ENCODE peak calls at places on chromosomes 6 and 20, in nine cellular contexts. U is mammary epithelial cell; G is HCT116; E is CD8-positive, alpha-beta memory T cell; R is pancreas; D is body of pancreas; H is IMR-90; B is adrenal gland; C is HepG2. Q is an unnamed sample. For H3K36me3, the result is how much of the 10 kb centered on the place peaks cover.

GRCh38 chr6:128339635-128340436 is 180.6 kb downstream of the PTPRK start:
- DNase-seq in U (no peak), G (no peak), E (no peak), R (no peak), D (no peak), H (peak), B (no peak), C (peak), Q (no peak)

GRCh38 chr6:164693934-164694333 is 615.5 kb downstream of the C6orf118 start:
- DNase-seq in U (no peak), G (no peak), E (no peak), R (no peak), D (no peak), H (no peak), B (no peak), C (no peak), Q (no peak)

GRCh38 chr20:13029687-13030510 is 21.1 kb downstream of the SPTLC3 start:
- DNase-seq in U (peak), G (peak), E (no peak), R (no peak), D (peak), H (peak), B (peak), C (peak), Q (peak)

GRCh38 chr20:10970109-10970508 is 296.3 kb upstream of the JAG1 start:
- DNase-seq in U (peak), G (no peak), E (no peak), R (no peak), D (no peak), H (peak), B (no peak), C (no peak), Q (no peak)

GRCh38 chr6:39206250-39206721 is 23.0 kb downstream of the KCNK5 start:
- DNase-seq in U (no peak), G (no peak), E (no peak), R (peak), D (peak), H (no peak), B (peak), C (no peak), Q (no peak)

GRCh38 chr20:46915580-46916243 is 21.1 kb downstream of the EYA2 start:
- DNase-seq in U (no peak), G (no peak), E (no peak), R (no peak), D (no peak), H (peak), B (no peak), C (no peak), Q (no peak)

GRCh38 chr6:17107768-17108325 is 6.0 kb downstream of the STMND1 start:
- DNase-seq in U (no peak), G (no peak), E (no peak), R (no peak), D (no peak), H (no peak), B (no peak), C (no peak), Q (no peak)

GRCh38 chr6:140627002-140627401 is 1252.6 kb upstream of the CITED2 start:
- DNase-seq in U (no peak), G (no peak), E (no peak), R (no peak), D (no peak), H (no peak), B (no peak), C (no peak), Q (no peak)

GRCh38 chr6:161327360-161327953 is 53.6 kb upstream of the AGPAT4 start:
- DNase-seq in U (no peak), G (peak), E (no peak), R (no peak), D (no peak), H (no peak), B (no peak), C (no peak), Q (no peak)

GRCh38 chr20:5119435-5120188 is at the start of gene PCNA:
- DNase-seq in U (peak), G (peak), E (peak), R (peak), D (peak), H (peak), B (peak), C (peak), Q (peak)

GRCh38 chr20:41798926-41799502 is 180.8 kb upstream of the CHD6 start:
- DNase-seq in U (no peak), G (no peak), E (no peak), R (no peak), D (no peak), H (no peak), B (no peak), C (no peak), Q (no peak)

GRCh38 chr6:11432713-11433450 is 104.7 kb upstream of the TMEM170B start:
- DNase-seq in U (peak), G (no peak), E (no peak), R (no peak), D (no peak), H (peak), B (no peak), C (no peak), Q (peak)

GRCh38 chr6:166025149-166025898 is 142.3 kb downstream of the TBXT start:
- DNase-seq in U (no peak), G (no peak), E (no peak), R (no peak), D (peak), H (peak), B (no peak), C (no peak), Q (peak)

GRCh38 chr6:71190809-71191208 is 97.8 kb upstream of the OGFRL1 start:
- DNase-seq in U (peak), G (no peak), E (no peak), R (no peak), D (no peak), H (peak), B (no peak), C (peak), Q (no peak)

GRCh38 chr6:54719633-54720032 is 126.9 kb upstream of the FAM83B start:
- DNase-seq in U (no peak), G (no peak), E (no peak), R (no peak), D (no peak), H (no peak), B (no peak), C (no peak), Q (no peak)

GRCh38 chr6:80163754-80164187 is 57.3 kb downstream of the BCKDHB start:
- DNase-seq in U (peak), G (peak), E (no peak), R (no peak), D (no peak), H (peak), B (no peak), C (peak), Q (peak)

GRCh38 chr6:44111434-44112417 is 15.5 kb downstream of the MRPL14 start:
- DNase-seq in U (no peak), G (no peak), E (no peak), R (no peak), D (no peak), H (no peak), B (no peak), C (peak), Q (no peak)

GRCh38 chr6:112163295-112164257 is 76.2 kb downstream of the FAM229B start:
- DNase-seq in U (peak), G (peak), E (peak), R (peak), D (peak), H (peak), B (peak), C (peak), Q (peak)

GRCh38 chr20:24670341-24670821 is 201.0 kb downstream of the SYNDIG1 start:
- DNase-seq in U (no peak), G (no peak), E (no peak), R (no peak), D (no peak), H (no peak), B (no peak), C (no peak), Q (no peak)

GRCh38 chr20:52311209-52311794 is 119.7 kb upstream of the ZFP64 start:
- DNase-seq in U (no peak), G (no peak), E (no peak), R (no peak), D (no peak), H (no peak), B (no peak), C (no peak), Q (no peak)

GRCh38 chr20:45890077-45890996 is 671 bp downstream of the NEURL2 start:
- DNase-seq in U (no peak), G (no peak), E (no peak), R (peak), D (peak), H (peak), B (peak), C (peak), Q (peak)

GRCh38 chr6:996271-996852 is 303.4 kb upstream of the EXOC2 start:
- DNase-seq in U (no peak), G (no peak), E (no peak), R (no peak), D (peak), H (no peak), B (no peak), C (no peak), Q (no peak)

GRCh38 chr6:32668226-32668747 is 1.8 kb upstream of the HLA-DQB1 start:
- DNase-seq in U (peak), G (peak), E (no peak), R (peak), D (peak), H (peak), B (peak), C (peak), Q (no peak)

GRCh38 chr6:97669191-97669651 is 386.2 kb upstream of the MMS22L start:
- DNase-seq in U (no peak), G (no peak), E (no peak), R (no peak), D (no peak), H (peak), B (peak), C (no peak), Q (peak)

GRCh38 chr6:158558415-158559306 is 1.2 kb upstream of the TMEM181 start:
- DNase-seq in U (no peak), G (no peak), E (no peak), R (no peak), D (no peak), H (no peak), B (no peak), C (no peak), Q (no peak)

GRCh38 chr6:8006208-8006607 is 58.0 kb downstream of the BLOC1S5 start:
- DNase-seq in U (peak), G (peak), E (no peak), R (no peak), D (no peak), H (peak), B (no peak), C (peak), Q (peak)

GRCh38 chr6:330948-331347 is 38.7 kb downstream of the DUSP22 start:
- DNase-seq in U (no peak), G (no peak), E (no peak), R (no peak), D (no peak), H (no peak), B (no peak), C (no peak), Q (no peak)

GRCh38 chr6:53361549-53362031 is 12.8 kb upstream of the ELOVL5 start:
- DNase-seq in U (peak), G (no peak), E (peak), R (peak), D (peak), H (peak), B (peak), C (no peak), Q (peak)

GRCh38 chr20:63322146-63322922 is 29.3 kb downstream of the COL20A1 start:
- DNase-seq in U (no peak), G (no peak), E (peak), R (peak), D (no peak), H (no peak), B (no peak), C (no peak), Q (no peak)

GRCh38 chr20:61387204-61387958 is 135.3 kb downstream of the CDH4 start:
- DNase-seq in U (peak), G (no peak), E (no peak), R (peak), D (peak), H (peak), B (no peak), C (no peak), Q (peak)

GRCh38 chr6:170516783-170517616 is 36.1 kb downstream of the PSMB1 start:
- DNase-seq in U (peak), G (peak), E (no peak), R (peak), D (peak), H (peak), B (peak), C (peak), Q (peak)

GRCh38 chr6:73180718-73181619 is 44.3 kb downstream of the KHDC1L start:
- DNase-seq in U (peak), G (peak), E (no peak), R (no peak), D (peak), H (peak), B (peak), C (peak), Q (peak)

GRCh38 chr6:144153260-144153659 is 2.9 kb downstream of the STX11 start:
- DNase-seq in U (no peak), G (no peak), E (no peak), R (no peak), D (no peak), H (no peak), B (no peak), C (no peak), Q (no peak)

GRCh38 chr6:138406443-138406842 is 2.4 kb downstream of the HEBP2 start:
- DNase-seq in U (no peak), G (no peak), E (no peak), R (no peak), D (no peak), H (no peak), B (no peak), C (no peak), Q (no peak)

GRCh38 chr20:44739952-44740351 is 5.7 kb upstream of the KCNK15 start:
- DNase-seq in U (no peak), G (no peak), E (no peak), R (no peak), D (no peak), H (no peak), B (no peak), C (no peak), Q (no peak)

GRCh38 chr6:16966821-16967817 is 134.7 kb upstream of the STMND1 start:
- DNase-seq in U (no peak), G (no peak), E (no peak), R (no peak), D (no peak), H (no peak), B (peak), C (no peak), Q (no peak)

GRCh38 chr6:149429427-149430360 is 29.6 kb downstream of the SUMO4 start:
- DNase-seq in U (no peak), G (no peak), E (no peak), R (no peak), D (no peak), H (no peak), B (no peak), C (no peak), Q (no peak)

GRCh38 chr6:41780623-41781301 is at the start of gene PRICKLE4:
- DNase-seq in U (no peak), G (no peak), E (peak), R (peak), D (peak), H (no peak), B (peak), C (no peak), Q (no peak)

GRCh38 chr20:62494980-62495797 is 19.4 kb upstream of the GATA5 start:
- DNase-seq in U (no peak), G (no peak), E (no peak), R (no peak), D (no peak), H (no peak), B (peak), C (no peak), Q (no peak)

DNA sequence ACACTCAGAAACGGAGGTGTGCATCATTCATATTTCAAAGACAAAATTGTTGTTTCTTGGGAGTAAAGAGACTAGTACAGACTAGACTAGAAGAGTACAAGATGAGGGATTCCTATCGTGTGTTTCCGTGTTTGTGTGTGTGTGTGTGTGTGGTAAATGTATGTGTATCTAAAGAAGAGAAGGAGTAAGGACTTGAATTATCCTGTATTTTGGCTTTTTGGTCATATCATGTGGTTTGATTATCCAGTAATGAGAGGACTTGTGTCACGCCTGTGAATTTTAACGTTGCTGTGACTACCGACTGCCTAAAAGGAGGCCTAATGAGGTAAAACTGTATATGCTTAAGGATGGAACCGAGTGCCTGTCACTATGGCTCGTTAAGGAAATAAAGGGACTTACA is 44.4 kb upstream of the MAP7 start:
- DNase-seq in U (no peak), G (no peak), E (no peak), R (no peak), D (no peak), H (no peak), B (no peak), C (no peak), Q (no peak)
- H3K27ac ChIP-seq in U (peak), G (no peak), E (no peak), R (peak), D (no peak), H (peak), B (peak), C (no peak), Q (peak)

GRCh38 chr6:142416179-142416578 is 114.4 kb downstream of the ADGRG6 start:
- DNase-seq in U (peak), G (no peak), E (no peak), R (no peak), D (no peak), H (peak), B (no peak), C (no peak), Q (peak)
- H3K36me3 ChIP-seq in U (under half), G (under half), E (under half), R (under half), D (under half), H (under half), B (under half), C (half or more), Q (under half)

GRCh38 chr20:20635006-20635405 is 77.4 kb downstream of the RALGAPA2 start:
- DNase-seq in U (no peak), G (no peak), E (no peak), R (no peak), D (no peak), H (no peak), B (no peak), C (no peak), Q (no peak)
- H3K4me3 ChIP-seq in U (no peak), G (no peak), E (no peak), R (no peak), D (no peak), H (no peak), B (no peak), C (no peak), Q (no peak)

GRCh38 chr20:36849333-36850065 is 26.4 kb upstream of the TLDC2 start:
- DNase-seq in U (no peak), G (no peak), E (no peak), R (no peak), D (no peak), H (no peak), B (no peak), C (no peak), Q (no peak)

GRCh38 chr20:36847009-36847709 is 28.8 kb upstream of the TLDC2 start:
- DNase-seq in U (peak), G (no peak), E (no peak), R (no peak), D (peak), H (peak), B (peak), C (no peak), Q (peak)

GRCh38 chr20:36848677-36849076 is 27.3 kb upstream of the TLDC2 start:
- DNase-seq in U (no peak), G (no peak), E (no peak), R (no peak), D (no peak), H (no peak), B (no peak), C (no peak), Q (no peak)

GRCh38 chr20:36848078-36848660 is 27.8 kb upstream of the TLDC2 start:
- DNase-seq in U (no peak), G (no peak), E (no peak), R (no peak), D (no peak), H (peak), B (peak), C (no peak), Q (peak)

DNA sequence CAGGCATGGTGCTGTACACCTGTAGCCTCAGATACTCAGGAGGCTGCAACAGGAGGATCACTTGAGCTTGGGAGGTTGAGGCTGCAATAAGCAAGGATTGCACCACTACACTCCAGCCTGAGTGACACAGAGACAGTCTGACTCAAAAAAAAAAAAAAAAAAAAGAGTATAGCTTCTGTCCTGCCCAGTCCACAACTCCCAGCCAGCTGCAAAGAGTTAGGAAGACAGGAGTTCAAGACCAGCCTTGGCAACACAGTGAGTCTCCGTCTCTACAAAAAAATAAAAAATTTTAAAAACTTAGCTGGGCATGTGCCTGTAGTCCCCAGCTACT is 28.3 kb upstream of the TLDC2 start:
- DNase-seq in U (no peak), G (no peak), E (no peak), R (no peak), D (no peak), H (peak), B (no peak), C (no peak), Q (no peak)
- H3K27ac ChIP-seq in U (no peak), G (no peak), E (peak), R (peak), D (no peak), H (peak), B (peak), C (no peak), Q (peak)

Q was measured in brain microvascular endothelial cell.